ENCODE peak calls at places on chromosomes 13 and 19, in ten cellular contexts. I, D, T, Z, E, F, N, C, M and O are unnamed samples.

GRCh38 chr19:17727843-17728242 is 8.6 kb downstream of the MAP1S start:
- DNase-seq in I (no peak), D (no peak), T (no peak), Z (no peak), E (no peak), F (no peak), N (no peak), C (no peak), M (no peak), O (no peak)

GRCh38 chr19:12838893-12839656 is 760 bp downstream of the MAST1 start:
- DNase-seq in I (no peak), D (no peak), T (no peak), Z (no peak), E (no peak), F (no peak), N (peak; percentile 35), C (no peak), M (no peak), O (no peak)

GRCh38 chr19:3041756-3042517 is 12.9 kb upstream of the TLE2 start:
- DNase-seq in I (no peak), D (no peak), T (no peak), Z (no peak), E (no peak), F (no peak), N (no peak), C (no peak), M (no peak), O (no peak)

GRCh38 chr13:39159971-39160370 is 121.7 kb downstream of the NHLRC3 start:
- DNase-seq in I (no peak), D (no peak), T (no peak), Z (no peak), E (no peak), F (no peak), N (no peak), C (no peak), M (no peak), O (no peak)

GRCh38 chr13:76741624-76742023 is 144.6 kb downstream of the KCTD12 start:
- DNase-seq in I (peak; percentile 78), D (no peak), T (no peak), Z (no peak), E (no peak), F (no peak), N (no peak), C (no peak), M (no peak), O (no peak)

GRCh38 chr13:28002886-28003698 is 14.6 kb upstream of the URAD start:
- DNase-seq in I (peak; percentile 21), D (no peak), T (no peak), Z (no peak), E (no peak), F (no peak), N (no peak), C (no peak), M (no peak), O (no peak)

GRCh38 chr19:38657633-38658222 is 10.3 kb downstream of the ACTN4 start:
- DNase-seq in I (peak; percentile 89), D (peak; percentile 98), T (peak; percentile 59), Z (peak; percentile 74), E (no peak), F (no peak), N (no peak), C (no peak), M (peak; percentile 81), O (peak; percentile 71)

GRCh38 chr19:29665215-29665825 is at the start of gene PLEKHF1:
- DNase-seq in I (peak; percentile 59), D (peak; percentile 84), T (peak; percentile 74), Z (no peak), E (no peak), F (peak; percentile 86), N (peak; percentile 97), C (peak; percentile 87), M (no peak), O (peak; percentile 70)

DNA sequence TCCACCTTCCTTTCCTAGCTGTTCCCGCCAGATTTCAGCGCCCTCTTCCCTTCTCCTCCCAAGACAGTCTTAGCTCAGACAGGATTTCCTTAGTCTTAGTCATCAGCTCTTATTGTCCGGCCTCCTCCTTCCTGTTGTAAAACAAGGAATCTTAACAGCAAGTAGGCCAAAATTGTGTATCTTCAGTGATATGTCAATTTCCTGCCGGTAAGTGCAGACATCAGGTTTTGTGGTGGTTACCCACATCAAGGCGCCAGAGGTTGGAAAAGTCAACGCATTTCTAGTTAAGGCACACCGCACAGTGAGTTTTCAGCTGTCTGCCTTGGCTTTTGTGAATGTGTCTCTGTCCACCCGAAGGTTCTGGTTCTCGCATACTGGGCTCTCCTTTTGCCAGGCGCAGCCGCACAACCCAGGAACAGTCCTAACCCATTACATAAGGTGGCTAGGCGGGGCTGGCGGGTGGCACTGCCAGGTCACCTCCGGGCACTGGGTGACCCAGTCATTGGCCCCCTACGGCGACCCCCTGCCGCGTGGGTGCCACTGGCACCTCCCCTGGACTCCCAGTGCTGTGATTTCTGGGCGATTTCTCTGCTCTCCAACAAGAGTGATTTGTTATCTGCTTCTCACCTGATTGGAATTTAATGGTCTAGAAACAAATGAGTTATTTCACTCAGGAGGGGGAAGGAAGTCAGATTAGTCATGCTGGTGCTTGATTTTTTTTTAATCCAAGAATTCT is 12.9 kb downstream of the COL4A2 start:
- DNase-seq in I (peak; percentile 86), D (peak; percentile 83), T (peak; percentile 79), Z (no peak), E (no peak), F (no peak), N (no peak), C (no peak), M (peak; percentile 45), O (peak; percentile 80)
- H3K4me3 ChIP-seq in I (no peak overlapping the region), D (no peak overlapping the region), T (peak overlapping the region; percentile 3), Z (no peak overlapping the region), E (no peak overlapping the region), F (no peak overlapping the region), N (no peak overlapping the region), C (no peak overlapping the region), M (no peak overlapping the region), O (peak overlapping the region; percentile 26)

GRCh38 chr19:14432817-14433453 is at the start of gene PKN1:
- DNase-seq in I (no peak), D (no peak), T (peak; percentile 28), Z (no peak), E (no peak), F (no peak), N (peak; percentile 74), C (no peak), M (no peak), O (no peak)

GRCh38 chr19:14434543-14435319 is 1.6 kb downstream of the PKN1 start:
- DNase-seq in I (peak; percentile 72), D (peak; percentile 47), T (peak; percentile 82), Z (peak; percentile 5), E (no peak), F (peak; percentile 66), N (peak; percentile 77), C (peak; percentile 81), M (peak; percentile 52), O (peak; percentile 88)

GRCh38 chr19:14435320-14436050 is 2.4 kb downstream of the PKN1 start:
- DNase-seq in I (no peak), D (no peak), T (no peak), Z (no peak), E (no peak), F (no peak), N (no peak), C (no peak), M (no peak), O (no peak)

GRCh38 chr19:14434157-14434501 is 1.0 kb downstream of the PKN1 start:
- DNase-seq in I (no peak), D (no peak), T (no peak), Z (no peak), E (no peak), F (no peak), N (no peak), C (no peak), M (no peak), O (no peak)

DNA sequence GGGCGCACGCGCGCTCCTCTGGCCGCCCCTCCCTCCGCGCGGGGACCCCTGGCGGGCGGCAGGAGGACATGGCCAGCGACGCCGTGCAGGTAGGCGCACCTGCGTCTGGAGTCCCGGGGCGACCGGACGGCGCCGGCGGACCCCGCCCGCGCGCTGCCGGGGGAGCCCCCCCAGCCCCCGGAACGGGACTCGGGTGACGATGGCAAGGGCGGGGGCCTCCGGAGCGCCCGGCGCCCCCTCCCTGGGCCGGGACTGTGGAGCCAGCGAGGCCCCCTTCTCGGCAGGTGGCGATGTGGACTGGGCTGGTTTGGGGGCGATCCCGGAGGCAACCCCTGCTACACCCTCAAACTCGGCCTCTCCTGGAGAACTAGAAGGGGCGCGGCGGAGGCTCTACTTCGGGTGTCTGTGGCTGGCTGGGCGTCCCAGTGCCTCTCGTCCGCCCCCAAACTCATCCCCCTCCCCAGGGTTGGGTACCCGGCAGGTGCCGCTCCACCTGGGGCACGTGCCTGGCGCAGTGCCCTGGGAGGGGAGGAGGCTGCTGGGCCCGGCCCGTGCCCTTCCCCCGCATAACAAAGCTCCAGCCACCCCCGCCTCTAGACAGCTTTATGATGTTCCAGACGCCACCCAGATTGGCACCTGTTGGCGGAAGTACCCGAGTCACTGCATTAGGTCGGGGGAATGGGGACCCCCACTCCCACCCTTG is 499 bp downstream of the PKN1 start:
- DNase-seq in I (no peak), D (no peak), T (no peak), Z (no peak), E (no peak), F (no peak), N (no peak), C (no peak), M (no peak), O (no peak)
- TF ChIP-seq CTCF in I (no peak), D (no peak), T (no peak), Z (no peak), E (no peak), F (no peak), N (peak; percentile 18), C (no peak), M (no peak), O (no peak)

DNA sequence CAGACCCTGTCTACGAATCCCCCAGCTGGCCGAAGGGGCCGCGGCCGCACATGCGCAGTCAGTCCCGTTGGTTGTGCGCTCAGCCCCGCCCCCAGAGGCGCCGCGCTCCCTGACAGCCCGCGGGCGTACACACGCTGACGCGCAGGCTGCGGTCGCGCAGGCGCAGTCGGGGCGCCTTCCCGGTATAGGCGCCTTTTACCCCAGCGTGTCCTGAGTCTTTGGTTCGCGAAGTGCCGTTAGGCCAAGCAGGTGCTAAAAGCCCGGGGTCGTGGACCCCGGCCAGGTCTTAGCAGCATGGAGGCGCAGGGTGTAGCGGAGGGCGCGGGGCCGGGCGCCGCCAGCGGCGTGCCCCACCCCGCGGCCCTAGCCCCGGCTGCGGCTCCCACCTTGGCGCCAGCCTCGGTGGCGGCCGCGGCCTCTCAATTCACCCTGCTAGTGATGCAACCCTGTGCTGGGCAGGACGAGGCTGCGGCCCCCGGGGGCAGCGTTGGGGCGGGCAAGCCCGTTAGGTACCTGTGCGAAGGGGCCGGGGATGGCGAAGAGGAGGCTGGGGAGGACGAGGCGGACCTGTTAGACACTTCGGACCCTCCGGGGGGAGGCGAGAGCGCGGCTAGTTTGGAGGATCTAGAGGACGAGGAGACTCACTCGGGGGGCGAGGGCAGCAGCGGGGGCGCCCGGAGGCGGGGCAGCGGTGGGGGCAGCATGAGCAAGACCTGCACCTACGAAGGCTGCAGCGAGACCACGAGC is at the start of gene RFXAP:
- DNase-seq in I (peak; percentile 81), D (peak; percentile 83), T (peak; percentile 90), Z (peak; percentile 17), E (peak; percentile 26), F (peak; percentile 89), N (peak; percentile 96), C (peak; percentile 85), M (peak; percentile 24), O (peak; percentile 90)
- H3K4me3 ChIP-seq in I (peak within 1 kb of the TSS; percentile 85), D (peak within 1 kb of the TSS; percentile 69), T (peak within 1 kb of the TSS; percentile 74), Z (peak within 1 kb of the TSS; percentile 94), E (peak within 1 kb of the TSS; percentile 94), F (peak within 1 kb of the TSS; percentile 96), N (peak within 1 kb of the TSS; percentile 90), C (peak within 1 kb of the TSS; percentile 73), M (peak within 1 kb of the TSS; percentile 92), O (peak within 1 kb of the TSS; percentile 79)

DNA sequence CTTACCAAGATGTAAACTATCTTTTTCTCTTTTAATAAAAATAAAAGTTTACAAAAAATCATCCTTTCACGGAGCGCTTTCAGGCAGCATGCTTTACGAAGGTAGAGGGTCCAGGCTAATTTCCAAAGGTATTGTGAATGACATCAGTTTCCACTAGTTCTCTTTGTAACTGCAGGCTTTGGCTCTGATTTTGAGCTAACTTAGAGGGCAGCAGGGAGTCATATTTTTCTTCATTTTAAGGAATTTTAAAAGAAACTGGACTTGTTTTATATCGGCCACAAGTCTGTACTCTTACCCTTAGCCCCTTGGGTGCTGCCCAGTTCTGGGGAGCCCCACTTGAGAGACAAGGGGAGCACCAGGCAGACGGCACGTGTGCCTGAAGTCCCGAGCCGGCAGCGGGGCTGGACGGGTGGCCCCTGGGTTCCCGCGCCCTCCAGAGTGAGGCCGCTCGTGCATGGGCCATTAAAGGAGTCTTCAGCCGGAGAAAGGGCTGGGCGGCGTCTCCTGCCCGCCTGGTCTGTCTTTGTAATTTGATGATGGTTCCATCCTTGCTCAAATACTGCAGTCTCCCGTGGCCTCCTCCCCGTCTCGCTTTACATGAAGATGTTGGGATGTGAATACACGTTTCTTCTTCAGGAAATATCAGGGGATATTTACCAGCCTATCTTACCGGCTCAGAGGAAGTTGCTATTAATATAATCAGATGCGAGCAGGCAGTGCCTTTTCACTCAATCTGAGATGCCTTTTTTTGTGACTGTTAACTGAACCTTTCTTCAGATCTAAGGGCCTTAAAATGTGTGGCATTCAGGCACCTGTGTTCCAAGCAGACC is 67.4 kb downstream of the GGACT start:
- DNase-seq in I (no peak), D (no peak), T (no peak), Z (no peak), E (no peak), F (no peak), N (no peak), C (no peak), M (no peak), O (peak; percentile 46)
- TF ChIP-seq CTCF in I (no peak), D (no peak), T (no peak), Z (no peak), E (no peak), F (no peak), N (no peak), C (no peak), M (no peak), O (peak; percentile 20)